ENCODE peak calls at places on chromosomes 7 and 10, in six cellular contexts. J is tibial artery, F is astrocyte, O is transverse colon, K is endodermal cell, W is Panc1. S is an unnamed sample. For H3K4me1, the result is how much of the 10 kb centered on the place peaks cover.

GRCh38 chr7:79452032-79452494 is 1.4 kb downstream of the MAGI2 start:
- DNase-seq in J (peak), F (peak), O (peak), K (peak), W (peak), S (peak)

GRCh38 chr7:1917221-1918062 is 247.4 kb downstream of the ELFN1 start:
- DNase-seq in J (no peak), F (peak), O (no peak), K (no peak), W (no peak), S (no peak)

GRCh38 chr7:155935726-155936125 is 123.5 kb upstream of the SHH start:
- DNase-seq in J (no peak), F (no peak), O (no peak), K (peak), W (no peak), S (no peak)

GRCh38 chr10:48459270-48460147 is 145.4 kb downstream of the ARHGAP22 start:
- DNase-seq in J (no peak), F (no peak), O (no peak), K (peak), W (no peak), S (peak)

GRCh38 chr7:96067321-96067720 is 254.6 kb downstream of the SLC25A13 start:
- DNase-seq in J (no peak), F (no peak), O (no peak), K (no peak), W (no peak), S (no peak)

GRCh38 chr10:19966751-19967150 is 150.5 kb downstream of the PLXDC2 start:
- DNase-seq in J (no peak), F (peak), O (no peak), K (peak), W (no peak), S (no peak)

GRCh38 chr7:13639416-13639815 is 350.1 kb downstream of the ETV1 start:
- DNase-seq in J (no peak), F (no peak), O (no peak), K (no peak), W (no peak), S (no peak)

GRCh38 chr10:132740542-132741066 is 45.3 kb downstream of the NKX6-2 start:
- DNase-seq in J (no peak), F (no peak), O (peak), K (no peak), W (no peak), S (peak)

GRCh38 chr10:79438021-79438698 is 7.3 kb downstream of the ZCCHC24 start:
- DNase-seq in J (peak), F (no peak), O (no peak), K (no peak), W (no peak), S (no peak)

GRCh38 chr10:73989594-73990142 is 8.2 kb upstream of the VCL start:
- DNase-seq in J (no peak), F (no peak), O (no peak), K (no peak), W (no peak), S (no peak)

GRCh38 chr10:50972591-50972990 is 87.2 kb upstream of the A1CF start:
- DNase-seq in J (no peak), F (no peak), O (peak), K (no peak), W (no peak), S (peak)

GRCh38 chr7:114653391-114654088 is 238.9 kb downstream of the FOXP2 start:
- DNase-seq in J (no peak), F (no peak), O (no peak), K (no peak), W (no peak), S (no peak)

GRCh38 chr10:70315815-70316214 is 32.0 kb upstream of the NPFFR1 start:
- DNase-seq in J (no peak), F (no peak), O (no peak), K (peak), W (no peak), S (no peak)

GRCh38 chr10:69222157-69223027 is 2.3 kb downstream of the HKDC1 start:
- DNase-seq in J (no peak), F (peak), O (peak), K (peak), W (peak), S (peak)
- TF ChIP-seq CTCF in J (peak), F (peak), O (peak), K (peak), W (peak), S (peak)

GRCh38 chr10:95445837-95446347 is 115.3 kb downstream of the SORBS1 start:
- DNase-seq in J (peak), F (peak), O (peak), K (peak), W (peak), S (peak)

GRCh38 chr10:95445223-95445836 is 115.8 kb downstream of the SORBS1 start:
- DNase-seq in J (peak), F (peak), O (peak), K (no peak), W (peak), S (peak)

GRCh38 chr10:95442341-95442740 is 118.8 kb downstream of the SORBS1 start:
- DNase-seq in J (no peak), F (no peak), O (no peak), K (no peak), W (no peak), S (no peak)

GRCh38 chr10:95443636-95444035 is 117.5 kb downstream of the SORBS1 start:
- DNase-seq in J (no peak), F (no peak), O (no peak), K (no peak), W (no peak), S (no peak)

DNA sequence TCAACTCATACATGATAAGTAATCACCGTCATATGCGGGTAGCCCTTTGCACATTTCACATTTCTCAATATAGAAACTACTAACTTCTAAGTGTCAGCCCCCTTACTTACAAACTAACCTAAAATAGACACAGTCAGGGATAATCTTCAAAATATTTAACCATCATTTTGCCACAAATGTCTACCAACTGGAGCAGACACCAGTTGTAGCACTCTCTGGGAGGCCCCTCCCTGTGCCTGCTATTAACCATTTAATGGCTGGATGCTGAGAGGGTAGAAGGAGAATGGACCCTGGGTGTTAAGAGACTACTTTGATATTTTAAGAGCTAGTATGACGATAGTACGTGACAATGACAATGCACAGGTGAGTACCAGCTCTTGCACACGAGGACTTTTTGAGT is 116.4 kb downstream of the SORBS1 start:
- DNase-seq in J (no peak), F (no peak), O (no peak), K (no peak), W (no peak), S (no peak)
- H3K4me1 ChIP-seq in J (half or more), F (under half), O (half or more), K (under half), W (under half), S (under half)

DNA sequence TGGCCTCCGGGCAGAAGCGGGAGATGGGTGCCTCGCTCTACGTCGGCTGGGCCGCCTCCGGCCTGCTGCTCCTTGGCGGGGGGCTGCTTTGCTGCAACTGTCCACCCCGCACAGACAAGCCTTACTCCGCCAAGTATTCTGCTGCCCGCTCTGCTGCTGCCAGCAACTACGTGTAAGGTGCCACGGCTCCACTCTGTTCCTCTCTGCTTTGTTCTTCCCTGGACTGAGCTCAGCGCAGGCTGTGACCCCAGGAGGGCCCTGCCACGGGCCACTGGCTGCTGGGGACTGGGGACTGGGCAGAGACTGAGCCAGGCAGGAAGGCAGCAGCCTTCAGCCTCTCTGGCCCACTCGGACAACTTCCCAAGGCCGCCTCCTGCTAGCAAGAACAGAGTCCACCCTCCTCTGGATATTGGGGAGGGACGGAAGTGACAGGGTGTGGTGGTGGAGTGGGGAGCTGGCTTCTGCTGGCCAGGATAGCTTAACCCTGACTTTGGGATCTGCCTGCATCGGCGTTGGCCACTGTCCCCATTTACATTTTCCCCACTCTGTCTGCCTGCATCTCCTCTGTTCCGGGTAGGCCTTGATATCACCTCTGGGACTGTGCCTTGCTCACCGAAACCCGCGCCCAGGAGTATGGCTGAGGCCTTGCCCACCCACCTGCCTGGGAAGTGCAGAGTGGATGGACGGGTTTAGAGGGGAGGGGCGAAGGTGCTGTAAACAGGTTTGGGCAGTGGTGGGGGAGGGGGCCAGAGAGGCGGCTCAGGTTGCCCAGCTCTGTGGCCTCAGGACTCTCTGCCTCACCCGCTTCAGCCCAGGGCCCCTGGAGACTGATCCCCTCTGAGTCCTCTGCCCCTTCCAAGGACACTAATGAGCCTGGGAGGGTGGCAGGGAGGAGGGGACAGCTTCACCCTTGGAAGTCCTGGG is 1.1 kb downstream of the CLDN4 start:
- DNase-seq in J (no peak), F (no peak), O (peak), K (peak), W (no peak), S (peak)
- H3K4me3 ChIP-seq in J (no peak), F (no peak), O (peak), K (no peak), W (peak), S (peak)

GRCh38 chr10:11285171-11285570 is 267.5 kb downstream of the CELF2 start:
- DNase-seq in J (no peak), F (no peak), O (no peak), K (peak), W (no peak), S (no peak)
- TF ChIP-seq CTCF in J (no peak), F (no peak), O (no peak), K (peak), W (no peak), S (no peak)

GRCh38 chr10:32982293-32982709 is 24.3 kb upstream of the ITGB1 start:
- DNase-seq in J (no peak), F (peak), O (no peak), K (no peak), W (no peak), S (no peak)
- H3K4me1 ChIP-seq in J (under half), F (half or more), O (under half), K (under half), W (half or more), S (under half)

DNA sequence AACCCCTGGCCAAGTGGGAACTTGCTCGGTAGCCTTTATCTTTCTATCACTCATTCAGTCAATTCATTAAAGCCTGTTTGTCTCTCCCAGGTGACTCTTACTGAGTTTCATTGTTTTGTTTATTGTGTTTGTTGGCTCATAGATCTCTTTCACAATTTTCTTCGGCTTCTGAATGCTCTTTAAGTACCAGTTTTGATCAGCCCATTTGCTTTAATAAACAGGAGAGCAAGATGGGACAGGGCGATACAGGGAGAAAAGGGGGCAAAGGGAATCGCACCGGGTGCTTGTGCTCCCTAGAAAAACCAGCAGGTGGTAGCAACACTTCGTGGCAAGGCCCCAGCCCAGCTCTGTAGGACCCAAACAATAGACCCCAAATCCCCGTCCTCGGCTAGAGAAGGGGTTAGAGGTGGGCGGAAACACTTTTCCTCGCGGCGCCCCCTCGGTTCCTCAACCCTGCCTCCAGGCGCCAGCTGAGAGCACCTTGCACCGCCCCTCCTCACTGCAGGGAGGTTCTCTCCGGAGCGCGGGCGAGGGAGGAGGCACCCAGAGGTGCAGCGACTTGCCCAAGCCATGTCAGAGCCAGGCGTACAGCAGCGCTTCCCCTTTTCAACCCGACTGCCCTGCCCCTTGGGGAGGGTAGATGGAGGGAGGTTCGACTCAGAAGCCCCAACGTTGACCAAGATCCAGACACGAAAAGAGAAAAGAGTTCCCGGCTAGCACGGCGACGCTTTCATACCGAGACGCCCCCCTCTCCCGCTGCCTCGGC is 954 bp upstream of the EPHB6 start:
- DNase-seq in J (peak), F (peak), O (peak), K (peak), W (peak), S (peak)
- H3K4me3 ChIP-seq in J (peak), F (peak), O (peak), K (peak), W (peak), S (peak)

S was measured in mucosa of descending colon.